ENCODE peak calls at places on chromosomes 6 and 20, in seven cellular contexts. Z is psoas muscle; A is breast epithelium; E is fibroblast of lung; F is neuronal stem cell; M is CD8-positive, alpha-beta T cell; X is Peyer's patch. G is an unnamed sample.

GRCh38 chr20:18719426-18719825 is 94.2 kb upstream of the SCP2D1 start:
- DNase-seq in A (no peak), E (peak; percentile 75), F (no peak), M (no peak), X (no peak), Z (no peak), G (no peak)

GRCh38 chr6:90068835-90069478 is 174.7 kb downstream of the GJA10 start:
- DNase-seq in F (no peak), X (no peak), E (peak; percentile 48), M (no peak), Z (no peak), A (no peak), G (no peak)

GRCh38 chr20:2417142-2417541 is 36.4 kb downstream of the TGM6 start:
- DNase-seq in X (no peak), Z (no peak), F (no peak), M (no peak), E (no peak), A (no peak), G (no peak)

GRCh38 chr6:4459032-4459431 is 317.2 kb upstream of the CDYL start:
- DNase-seq in Z (no peak), A (no peak), M (no peak), X (no peak), F (no peak), E (peak; percentile 91), G (no peak)

GRCh38 chr20:17138237-17138636 is 88.6 kb upstream of the PCSK2 start:
- DNase-seq in Z (no peak), A (no peak), M (no peak), E (no peak), X (no peak), F (no peak), G (no peak)

GRCh38 chr6:16741112-16742016 is 19.9 kb downstream of the ATXN1 start:
- DNase-seq in E (peak; percentile 99), A (no peak), F (no peak), Z (no peak), X (no peak), M (no peak), G (no peak)

GRCh38 chr20:23636182-23636907 is 1.4 kb downstream of the CST3 start:
- DNase-seq in Z (peak; percentile 76), E (no peak), A (no peak), F (no peak), X (no peak), M (no peak), G (no peak)

GRCh38 chr6:21900730-21901129 is 307.2 kb downstream of the SOX4 start:
- DNase-seq in A (no peak), E (peak; percentile 91), X (no peak), F (no peak), M (no peak), Z (no peak), G (no peak)

GRCh38 chr20:20551409-20551808 is 161.0 kb downstream of the RALGAPA2 start:
- DNase-seq in X (no peak), A (no peak), E (no peak), F (no peak), M (no peak), Z (no peak), G (no peak)

GRCh38 chr6:118317581-118318563 is 230.2 kb upstream of the PLN start:
- DNase-seq in A (no peak), F (no peak), M (no peak), E (peak; percentile 19), X (no peak), Z (no peak), G (no peak)

GRCh38 chr6:79040083-79040482 is 38.0 kb downstream of the PHIP start:
- DNase-seq in A (no peak), Z (no peak), M (no peak), X (no peak), F (no peak), E (peak; percentile 65), G (no peak)

GRCh38 chr6:44122821-44123220 is 4.4 kb downstream of the MRPL14 start:
- DNase-seq in E (peak; percentile 66), M (no peak), Z (no peak), X (no peak), F (no peak), A (no peak), G (no peak)

GRCh38 chr6:160248538-160248937 is 10.1 kb downstream of the SLC22A2 start:
- DNase-seq in F (no peak), M (no peak), Z (no peak), E (peak; percentile 77), A (no peak), X (no peak), G (no peak)

GRCh38 chr6:18405477-18406293 is 18.5 kb downstream of the RNF144B start:
- DNase-seq in E (peak; percentile 97), X (no peak), Z (no peak), M (no peak), F (no peak), A (no peak), G (no peak)

GRCh38 chr6:122869437-122870024 is 80.5 kb downstream of the SMPDL3A start:
- DNase-seq in Z (no peak), E (peak; percentile 35), A (no peak), X (no peak), F (peak; percentile 36), M (no peak), G (no peak)

GRCh38 chr6:35594503-35595186 is 81.9 kb upstream of the TULP1 start:
- DNase-seq in A (no peak), X (no peak), F (no peak), M (no peak), Z (no peak), E (no peak), G (no peak)
- H3K4me1 ChIP-seq in A (peaks cover 17% of the 10 kb centered on the region), X (no peaks in the 10 kb centered on the region), F (no peaks in the 10 kb centered on the region), M (peaks cover 98% of the 10 kb centered on the region), Z (peaks cover 94% of the 10 kb centered on the region), E (peaks cover 4% of the 10 kb centered on the region), G (peaks cover 27% of the 10 kb centered on the region)

DNA sequence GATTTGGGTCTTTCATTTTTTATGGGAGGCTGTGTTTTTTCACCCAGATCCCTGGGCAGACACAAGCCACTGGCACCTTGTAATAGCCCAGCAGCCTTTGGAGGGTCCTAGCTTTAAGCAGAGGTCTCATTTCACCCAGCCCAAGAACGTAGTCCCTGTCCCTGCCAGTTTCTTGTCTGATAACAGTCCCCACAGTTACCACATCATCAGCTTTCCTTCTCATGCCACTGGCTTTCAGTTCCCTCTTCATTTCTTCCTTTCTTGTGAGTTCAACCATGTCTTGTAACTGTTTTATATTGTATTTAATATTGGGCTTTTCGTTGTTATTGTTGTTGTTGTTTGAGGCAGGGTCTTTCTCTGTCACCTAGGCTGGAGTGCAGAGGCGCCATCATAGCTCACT is 10.6 kb downstream of the PNPLA1 start:
- DNase-seq in E (no peak), X (no peak), Z (no peak), A (no peak), M (no peak), F (no peak), G (no peak)
- H3K27me3 ChIP-seq in E (peaks cover 27% of the 10 kb centered on the region), X (no peaks in the 10 kb centered on the region), Z (peaks cover 32% of the 10 kb centered on the region), A (no peaks in the 10 kb centered on the region), M (no peaks in the 10 kb centered on the region), F (peaks cover 33% of the 10 kb centered on the region), G (peaks cover 10% of the 10 kb centered on the region)

GRCh38 chr20:59153355-59153681 is 10.3 kb upstream of the ZNF831 start:
- DNase-seq in M (no peak), A (peak; percentile 76), F (no peak), E (no peak), Z (peak; percentile 91), X (no peak), G (no peak)
- H3K4me1 ChIP-seq in M (peaks cover 77% of the 10 kb centered on the region), A (peaks cover 5% of the 10 kb centered on the region), F (peaks cover 5% of the 10 kb centered on the region), E (no peaks in the 10 kb centered on the region), Z (peaks cover 14% of the 10 kb centered on the region), X (no peaks in the 10 kb centered on the region), G (no peaks in the 10 kb centered on the region)

GRCh38 chr6:31299511-31299910 is 27.6 kb upstream of the HLA-C start:
- DNase-seq in Z (no peak), F (no peak), M (no peak), E (no peak), X (no peak), A (no peak), G (no peak)
- H3K27me3 ChIP-seq in Z (peaks cover 20% of the 10 kb centered on the region), F (peaks cover 8% of the 10 kb centered on the region), M (no peaks in the 10 kb centered on the region), E (peaks cover 12% of the 10 kb centered on the region), X (no peaks in the 10 kb centered on the region), A (no peaks in the 10 kb centered on the region), G (no peaks in the 10 kb centered on the region)

GRCh38 chr6:56374841-56375369 is 127.5 kb upstream of the COL21A1 start:
- DNase-seq in E (peak; percentile 65), X (no peak), Z (no peak), F (no peak), M (no peak), A (no peak), G (no peak)
- H3K4me1 ChIP-seq in E (peaks cover 7% of the 10 kb centered on the region), X (no peaks in the 10 kb centered on the region), Z (peaks cover 26% of the 10 kb centered on the region), F (no peaks in the 10 kb centered on the region), M (no peaks in the 10 kb centered on the region), A (peaks cover 5% of the 10 kb centered on the region), G (peaks cover 30% of the 10 kb centered on the region)

GRCh38 chr6:15518878-15519277 is 143.9 kb downstream of the DTNBP1 start:
- DNase-seq in A (no peak), M (no peak), E (no peak), X (no peak), F (no peak), Z (no peak), G (no peak)
- H3K27me3 ChIP-seq in A (no peaks in the 10 kb centered on the region), M (no peaks in the 10 kb centered on the region), E (no peaks in the 10 kb centered on the region), X (no peaks in the 10 kb centered on the region), F (no peaks in the 10 kb centered on the region), Z (no peaks in the 10 kb centered on the region), G (no peaks in the 10 kb centered on the region)

G was measured in left lung.